ENCODE peak calls at places on chromosome 3, in ten cellular contexts. X is lung, Y is OCI-LY7, V is transverse colon, L is psoas muscle, B is IMR-90, J is endothelial cell of umbilical vein, G is PC-3, K is fibroblast of the aortic adventitia, E is A549. O is an unnamed sample.

GRCh38 chr3:24184528-24185176 is 239.6 kb downstream of the NR1D2 start:
- DNase-seq in E (no peak), J (no peak), V (no peak), X (no peak), G (no peak), K (no peak), L (no peak), B (no peak), Y (no peak), O (no peak)

GRCh38 chr3:100149130-100149529 is 34.8 kb upstream of the FILIP1L start:
- DNase-seq in K (no peak), Y (no peak), V (no peak), X (no peak), G (no peak), L (no peak), B (no peak), E (no peak), J (no peak), O (no peak)

GRCh38 chr3:11803977-11804903 is 42.4 kb downstream of the TAMM41 start:
- DNase-seq in K (peak), L (peak), V (peak), B (peak), G (peak), J (peak), X (no peak), Y (peak), E (peak), O (peak)

GRCh38 chr3:2823016-2823415 is 287.2 kb downstream of the IL5RA start:
- DNase-seq in J (no peak), G (peak), K (peak), Y (no peak), B (no peak), V (no peak), X (no peak), L (no peak), E (no peak), O (peak)

GRCh38 chr3:125231895-125232294 is 19.3 kb upstream of the SLC12A8 start:
- DNase-seq in J (peak), E (no peak), B (peak), K (peak), G (peak), L (no peak), V (no peak), X (no peak), Y (no peak), O (peak)

GRCh38 chr3:13401149-13401548 is 19.0 kb downstream of the NUP210 start:
- DNase-seq in L (no peak), Y (peak), K (no peak), J (no peak), B (no peak), X (no peak), E (no peak), G (no peak), V (no peak), O (no peak)

GRCh38 chr3:81270603-81271371 is 490.7 kb downstream of the GBE1 start:
- DNase-seq in B (no peak), E (no peak), V (no peak), J (no peak), X (no peak), G (no peak), Y (no peak), L (no peak), K (no peak), O (no peak)

GRCh38 chr3:122679467-122680291 is 960 bp upstream of the PARP14 start:
- DNase-seq in J (peak), Y (peak), G (peak), V (peak), E (peak), X (no peak), B (peak), L (peak), K (peak), O (peak)

GRCh38 chr3:100537646-100538338 is 45.4 kb downstream of the TMEM45A start:
- DNase-seq in Y (no peak), E (no peak), L (no peak), X (no peak), B (no peak), G (peak), V (no peak), J (no peak), K (no peak), O (no peak)

GRCh38 chr3:177357352-177358084 is 160.2 kb upstream of the TBL1XR1 start:
- DNase-seq in X (peak), B (peak), E (peak), Y (peak), V (peak), K (peak), L (no peak), G (peak), J (peak), O (peak)

GRCh38 chr3:25747033-25747432 is 36.2 kb downstream of the NGLY1 start:
- DNase-seq in X (no peak), J (no peak), E (no peak), L (no peak), G (peak), V (no peak), K (no peak), B (peak), Y (no peak), O (peak)

GRCh38 chr3:15520804-15521572 is 518 bp downstream of the COLQ start:
- DNase-seq in J (no peak), Y (no peak), B (no peak), K (no peak), L (no peak), G (no peak), X (no peak), E (no peak), V (no peak), O (no peak)

GRCh38 chr3:196735751-196736150 is 3.9 kb upstream of the PAK2 start:
- DNase-seq in B (peak), K (no peak), X (no peak), Y (no peak), L (no peak), G (peak), V (no peak), J (no peak), E (no peak), O (peak)

GRCh38 chr3:37861540-37862051 is at the start of gene CTDSPL:
- DNase-seq in Y (no peak), L (peak), E (peak), X (peak), K (peak), G (peak), J (no peak), B (peak), V (peak), O (peak)

GRCh38 chr3:28915711-28916481 is 365.0 kb upstream of the RBMS3 start:
- DNase-seq in X (no peak), L (no peak), K (peak), B (peak), G (peak), E (peak), Y (peak), V (peak), J (peak), O (peak)

GRCh38 chr3:159239054-159239453 is 437.2 kb downstream of the MFSD1 start:
- DNase-seq in E (no peak), V (no peak), G (no peak), B (no peak), J (no peak), X (no peak), Y (no peak), L (no peak), K (peak), O (peak)

GRCh38 chr3:127158614-127159221 is 34.2 kb upstream of the PRR23E start:
- DNase-seq in E (no peak), K (peak), V (no peak), G (peak), L (no peak), J (peak), B (no peak), Y (no peak), X (no peak), O (peak)

GRCh38 chr3:172746476-172746875 is 4.0 kb upstream of the ECT2 start:
- DNase-seq in K (peak), Y (no peak), X (no peak), J (no peak), G (peak), E (no peak), V (no peak), B (peak), L (no peak), O (peak)

GRCh38 chr3:77066829-77067228 is 26.9 kb downstream of the ROBO2 start:
- DNase-seq in E (no peak), G (no peak), L (no peak), Y (no peak), K (no peak), X (no peak), B (no peak), V (no peak), J (no peak), O (no peak)

GRCh38 chr3:141426404-141427034 is 58.2 kb downstream of the ZBTB38 start:
- DNase-seq in Y (no peak), X (peak), G (no peak), L (peak), E (no peak), V (peak), B (peak), J (peak), K (peak), O (peak)

GRCh38 chr3:188349276-188349962 is 195.5 kb downstream of the LPP start:
- DNase-seq in B (no peak), X (no peak), G (peak), V (no peak), E (no peak), J (no peak), K (peak), Y (peak), L (no peak), O (peak)

GRCh38 chr3:30524357-30525040 is 81.9 kb upstream of the TGFBR2 start:
- DNase-seq in B (no peak), Y (no peak), K (no peak), G (no peak), V (no peak), J (no peak), E (no peak), L (no peak), X (no peak), O (no peak)

GRCh38 chr3:185813691-185814215 is 11.1 kb downstream of the IGF2BP2 start:
- DNase-seq in L (no peak), E (no peak), G (no peak), V (no peak), K (peak), J (no peak), B (peak), X (no peak), Y (no peak), O (peak)

GRCh38 chr3:188133219-188133618 is 20.7 kb upstream of the LPP start:
- DNase-seq in K (peak), E (no peak), L (no peak), V (no peak), Y (no peak), X (no peak), B (peak), G (peak), J (no peak), O (peak)

GRCh38 chr3:46124216-46125143 is 83.6 kb downstream of the CCR1 start:
- DNase-seq in L (peak), Y (no peak), K (peak), E (no peak), V (no peak), G (no peak), B (peak), X (no peak), J (no peak), O (peak)

GRCh38 chr3:71319771-71320170 is 263.8 kb downstream of the FOXP1 start:
- DNase-seq in B (no peak), G (no peak), Y (no peak), L (no peak), X (no peak), E (no peak), J (no peak), K (no peak), V (no peak), O (no peak)

GRCh38 chr3:55654123-55654787 is 167.1 kb upstream of the WNT5A start:
- DNase-seq in L (no peak), K (no peak), V (no peak), E (no peak), J (no peak), X (no peak), G (no peak), Y (peak), B (no peak), O (no peak)

GRCh38 chr3:129604942-129605592 is 1.4 kb downstream of the PLXND1 start:
- DNase-seq in E (no peak), Y (no peak), J (no peak), K (no peak), G (no peak), L (peak), X (no peak), B (no peak), V (no peak), O (no peak)

GRCh38 chr3:115986555-115987207 is 363.4 kb downstream of the GAP43 start:
- DNase-seq in V (no peak), J (no peak), Y (no peak), E (peak), X (no peak), G (peak), B (peak), L (no peak), K (peak), O (peak)

GRCh38 chr3:125959317-125960065 is 9.5 kb upstream of the ROPN1B start:
- DNase-seq in E (no peak), G (no peak), J (no peak), Y (no peak), L (no peak), K (no peak), V (no peak), B (no peak), X (no peak), O (no peak)

GRCh38 chr3:8113649-8114048 is 388.0 kb upstream of the LMCD1 start:
- DNase-seq in B (no peak), X (no peak), E (no peak), V (no peak), L (no peak), G (no peak), Y (no peak), J (no peak), K (no peak), O (no peak)

GRCh38 chr3:101836907-101837598 is 12.3 kb upstream of the NFKBIZ start:
- DNase-seq in Y (no peak), G (peak), V (no peak), E (no peak), J (peak), X (no peak), L (no peak), B (peak), K (peak), O (peak)

GRCh38 chr3:129061077-129061887 is 703 bp downstream of the GP9 start:
- DNase-seq in V (no peak), G (no peak), B (no peak), Y (no peak), X (no peak), K (no peak), E (no peak), L (no peak), J (no peak), O (no peak)

GRCh38 chr3:143831208-143831607 is 17.1 kb downstream of the SLC9A9 start:
- DNase-seq in J (peak), X (no peak), K (peak), Y (no peak), E (no peak), V (no peak), L (no peak), B (peak), G (peak), O (peak)

GRCh38 chr3:65914740-65915366 is 123.9 kb downstream of the MAGI1 start:
- DNase-seq in L (no peak), B (no peak), X (no peak), Y (no peak), G (peak), V (no peak), J (peak), E (no peak), K (no peak), O (no peak)
- TF ChIP-seq CTCF in L (peak), B (peak), X (no peak), Y (peak), G (peak), V (no peak), J (no peak), E (peak), K (peak), O (peak)

GRCh38 chr3:183285318-183285717 is 32.3 kb downstream of the B3GNT5 start:
- DNase-seq in J (no peak), G (no peak), B (no peak), L (no peak), K (no peak), E (no peak), X (no peak), Y (no peak), V (no peak), O (no peak)
- H3K4me3 ChIP-seq in J (no peak), G (peak), B (no peak), L (peak), K (no peak), E (no peak), X (no peak), Y (no peak), V (no peak), O (no peak)

DNA sequence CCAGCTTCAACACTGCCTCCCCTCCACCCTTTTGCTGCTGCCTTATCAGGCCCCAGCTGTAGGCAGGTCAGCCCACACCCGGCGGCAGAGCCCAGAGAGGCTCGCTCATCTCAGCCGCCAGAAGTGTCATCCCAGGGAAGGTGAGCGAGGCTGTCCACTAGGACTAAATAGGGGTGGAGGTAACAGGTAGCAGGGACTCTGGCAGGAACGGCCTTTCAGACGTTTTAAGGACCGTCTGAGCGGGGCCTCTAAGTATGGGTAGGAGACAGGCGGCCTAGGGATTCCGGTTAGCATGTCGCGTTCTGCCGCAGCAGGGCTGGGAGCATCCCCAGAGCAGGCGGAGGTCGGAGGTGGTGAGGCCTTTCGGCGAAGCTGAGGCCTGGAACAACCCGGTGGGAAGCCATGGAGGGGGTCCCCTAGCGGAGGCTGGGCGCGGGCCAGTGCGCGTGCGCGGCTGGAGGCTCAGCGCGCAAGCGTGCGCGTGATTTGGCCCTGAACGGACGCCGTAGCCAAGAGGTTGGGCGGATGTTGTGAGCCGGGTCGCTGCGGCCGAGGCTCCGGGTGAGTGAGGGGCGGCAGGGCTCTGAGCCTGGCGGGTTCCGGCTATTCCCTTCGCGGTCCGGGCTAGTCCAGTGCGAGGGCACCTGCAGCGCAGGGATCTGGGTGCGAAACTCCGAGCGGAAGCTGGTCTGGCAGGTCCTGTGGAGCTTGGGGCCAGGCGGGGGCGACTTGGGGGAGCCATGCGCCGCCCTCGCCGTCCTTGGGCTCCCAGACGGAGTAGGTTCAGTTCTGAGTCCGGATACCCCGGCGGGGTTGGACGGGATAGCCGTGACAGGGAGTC is at the start of the genes MST1 and RNF123:
- DNase-seq in V (peak), E (peak), X (peak), K (peak), L (peak), B (peak), J (peak), Y (peak), G (peak), O (peak)
- TF ChIP-seq CTCF in V (peak), E (peak), X (peak), K (peak), L (peak), B (peak), J (peak), Y (peak), G (peak), O (peak)

GRCh38 chr3:10292505-10293419 is at the start of gene GHRL:
- DNase-seq in V (no peak), G (no peak), X (no peak), Y (no peak), L (no peak), E (no peak), K (peak), J (no peak), B (no peak), O (peak)
- H3K4me3 ChIP-seq in V (no peak), G (no peak), X (no peak), Y (no peak), L (no peak), E (no peak), K (no peak), J (no peak), B (no peak), O (no peak)

GRCh38 chr3:16601539-16602005 is 3.7 kb downstream of the DAZL start:
- DNase-seq in X (no peak), E (no peak), B (no peak), Y (no peak), K (no peak), J (no peak), G (no peak), V (no peak), L (no peak), O (no peak)
- TF ChIP-seq CTCF in X (no peak), E (no peak), B (no peak), Y (peak), K (no peak), J (no peak), G (no peak), V (no peak), L (no peak), O (no peak)

DNA sequence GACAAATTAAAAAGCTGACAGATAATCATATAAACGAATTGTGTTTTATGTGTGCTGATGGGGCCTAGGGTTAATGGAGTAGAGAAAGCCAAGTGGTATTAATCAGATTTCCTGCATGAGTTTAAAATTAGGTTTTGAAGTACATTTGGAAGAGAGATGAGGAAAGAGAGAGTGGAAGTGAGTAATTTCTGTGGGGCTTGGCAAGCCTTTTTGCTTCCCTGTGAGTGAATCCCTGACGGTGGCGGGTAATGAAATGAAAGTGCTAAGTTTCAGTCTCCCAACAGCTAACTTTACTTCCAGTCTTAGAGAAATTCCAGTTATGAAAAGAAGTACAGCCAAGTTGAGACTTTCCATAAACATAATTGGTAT is 139.3 kb downstream of the BBX start:
- DNase-seq in J (peak), K (peak), V (no peak), X (no peak), Y (no peak), B (peak), G (peak), L (no peak), E (no peak), O (peak)
- H3K4me3 ChIP-seq in J (peak), K (peak), V (no peak), X (no peak), Y (no peak), B (peak), G (no peak), L (peak), E (no peak), O (peak)

DNA sequence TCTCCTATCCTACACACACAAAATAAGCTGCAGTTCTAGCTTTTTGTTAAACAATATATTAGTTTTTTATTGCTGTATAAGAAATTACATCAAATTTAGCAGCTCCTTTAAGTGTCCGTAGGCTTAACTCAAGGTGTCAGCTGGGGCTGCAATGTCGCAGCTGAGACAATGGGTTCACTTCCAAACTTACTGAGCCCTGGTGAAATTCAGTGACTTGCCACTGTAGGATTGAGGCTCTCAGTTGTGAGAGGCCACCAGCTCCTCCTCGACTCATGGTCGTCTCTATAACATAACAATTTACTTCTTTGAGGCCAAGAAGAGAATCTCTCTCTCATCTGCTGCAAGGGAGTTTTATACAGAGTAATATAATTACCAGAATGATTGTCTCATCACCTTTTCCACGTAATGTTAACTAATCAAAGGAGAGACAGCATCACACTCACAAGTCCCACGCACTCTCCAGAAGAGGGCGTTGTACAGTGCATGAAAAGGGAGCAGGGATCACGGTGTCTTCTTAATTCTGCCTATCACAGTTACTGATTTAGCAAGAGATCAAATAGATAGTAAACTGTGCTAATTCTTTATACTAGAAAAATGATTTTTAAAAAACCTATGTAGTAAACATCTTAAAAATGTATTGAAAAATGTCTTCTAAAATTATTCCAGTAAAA is 735.6 kb upstream of the GBE1 start:
- DNase-seq in L (no peak), V (no peak), J (no peak), K (no peak), B (no peak), Y (peak), E (no peak), X (no peak), G (peak), O (no peak)
- TF ChIP-seq CTCF in L (no peak), V (no peak), J (no peak), K (no peak), B (no peak), Y (peak), E (no peak), X (no peak), G (peak), O (no peak)

O was measured in fibroblast of pulmonary artery.